ENCODE peak calls at places on chromosome 18, in nine cellular contexts. One of them, this sample, is unnamed.

GRCh38 chr18:36066001-36066400 is 1.4 kb downstream of the RPRD1A start:
- DNase-seq in cerebellar cortex: no peak
- DNase-seq in fibroblast of villous mesenchyme: peak
- DNase-seq in HS-27A: no peak
- DNase-seq in left cardiac atrium: no peak
- DNase-seq in activated CD4-positive, alpha-beta T cell treated with anti-CD3 and anti-CD28 coated beads, Interleukin-2, amount 10 ng/mL, durations not matched to agents 7 days and 5 days: no peak
- DNase-seq in MCF 10A: peak
- DNase-seq in fibroblast of lung: peak
- DNase-seq in hepatic stellate cell: peak
- DNase-seq in this sample: no peak

GRCh38 chr18:31646332-31646822 is 38.0 kb downstream of the B4GALT6 start:
- DNase-seq in cerebellar cortex: no peak
- DNase-seq in fibroblast of villous mesenchyme: no peak
- DNase-seq in HS-27A: no peak
- DNase-seq in left cardiac atrium: no peak
- DNase-seq in activated CD4-positive, alpha-beta T cell treated with anti-CD3 and anti-CD28 coated beads, Interleukin-2, amount 10 ng/mL, durations not matched to agents 7 days and 5 days: no peak
- DNase-seq in MCF 10A: no peak
- DNase-seq in fibroblast of lung: no peak
- DNase-seq in hepatic stellate cell: no peak
- DNase-seq in this sample: no peak

GRCh38 chr18:71398530-71398929 is 1109.7 kb downstream of the SOCS6 start:
- DNase-seq in cerebellar cortex: peak
- DNase-seq in fibroblast of villous mesenchyme: no peak
- DNase-seq in HS-27A: no peak
- DNase-seq in left cardiac atrium: no peak
- DNase-seq in activated CD4-positive, alpha-beta T cell treated with anti-CD3 and anti-CD28 coated beads, Interleukin-2, amount 10 ng/mL, durations not matched to agents 7 days and 5 days: no peak
- DNase-seq in MCF 10A: peak
- DNase-seq in fibroblast of lung: peak
- DNase-seq in hepatic stellate cell: no peak
- DNase-seq in this sample: no peak

GRCh38 chr18:68147728-68148127 is 567.2 kb downstream of the TMX3 start:
- DNase-seq in cerebellar cortex: no peak
- DNase-seq in fibroblast of villous mesenchyme: peak
- DNase-seq in HS-27A: no peak
- DNase-seq in left cardiac atrium: no peak
- DNase-seq in activated CD4-positive, alpha-beta T cell treated with anti-CD3 and anti-CD28 coated beads, Interleukin-2, amount 10 ng/mL, durations not matched to agents 7 days and 5 days: no peak
- DNase-seq in MCF 10A: no peak
- DNase-seq in fibroblast of lung: peak
- DNase-seq in hepatic stellate cell: no peak
- DNase-seq in this sample: no peak

GRCh38 chr18:61876899-61877298 is 15.9 kb downstream of the RNF152 start:
- DNase-seq in cerebellar cortex: no peak
- DNase-seq in fibroblast of villous mesenchyme: no peak
- DNase-seq in HS-27A: no peak
- DNase-seq in left cardiac atrium: no peak
- DNase-seq in activated CD4-positive, alpha-beta T cell treated with anti-CD3 and anti-CD28 coated beads, Interleukin-2, amount 10 ng/mL, durations not matched to agents 7 days and 5 days: no peak
- DNase-seq in MCF 10A: no peak
- DNase-seq in fibroblast of lung: no peak
- DNase-seq in hepatic stellate cell: no peak
- DNase-seq in this sample: no peak

GRCh38 chr18:29002747-29003146 is 825.8 kb upstream of the CDH2 start:
- DNase-seq in cerebellar cortex: no peak
- DNase-seq in fibroblast of villous mesenchyme: peak
- DNase-seq in HS-27A: no peak
- DNase-seq in left cardiac atrium: no peak
- DNase-seq in activated CD4-positive, alpha-beta T cell treated with anti-CD3 and anti-CD28 coated beads, Interleukin-2, amount 10 ng/mL, durations not matched to agents 7 days and 5 days: no peak
- DNase-seq in MCF 10A: no peak
- DNase-seq in fibroblast of lung: no peak
- DNase-seq in hepatic stellate cell: no peak
- DNase-seq in this sample: no peak

GRCh38 chr18:11657152-11657551 is 31.9 kb upstream of the GNAL start:
- DNase-seq in cerebellar cortex: no peak
- DNase-seq in fibroblast of villous mesenchyme: no peak
- DNase-seq in HS-27A: no peak
- DNase-seq in left cardiac atrium: no peak
- DNase-seq in activated CD4-positive, alpha-beta T cell treated with anti-CD3 and anti-CD28 coated beads, Interleukin-2, amount 10 ng/mL, durations not matched to agents 7 days and 5 days: no peak
- DNase-seq in MCF 10A: no peak
- DNase-seq in fibroblast of lung: no peak
- DNase-seq in hepatic stellate cell: no peak
- DNase-seq in this sample: no peak

GRCh38 chr18:66495844-66496243 is 108.0 kb downstream of the CDH19 start:
- DNase-seq in cerebellar cortex: peak
- DNase-seq in fibroblast of villous mesenchyme: peak
- DNase-seq in HS-27A: no peak
- DNase-seq in left cardiac atrium: peak
- DNase-seq in activated CD4-positive, alpha-beta T cell treated with anti-CD3 and anti-CD28 coated beads, Interleukin-2, amount 10 ng/mL, durations not matched to agents 7 days and 5 days: no peak
- DNase-seq in MCF 10A: peak
- DNase-seq in fibroblast of lung: peak
- DNase-seq in hepatic stellate cell: no peak
- DNase-seq in this sample: peak

GRCh38 chr18:45775726-45776125 is 49.7 kb upstream of the SIGLEC15 start:
- DNase-seq in cerebellar cortex: no peak
- DNase-seq in fibroblast of villous mesenchyme: no peak
- DNase-seq in HS-27A: no peak
- DNase-seq in left cardiac atrium: no peak
- DNase-seq in activated CD4-positive, alpha-beta T cell treated with anti-CD3 and anti-CD28 coated beads, Interleukin-2, amount 10 ng/mL, durations not matched to agents 7 days and 5 days: no peak
- DNase-seq in MCF 10A: no peak
- DNase-seq in fibroblast of lung: no peak
- DNase-seq in hepatic stellate cell: no peak
- DNase-seq in this sample: no peak

GRCh38 chr18:8277270-8277669 is 332.0 kb upstream of the RAB12 start:
- DNase-seq in cerebellar cortex: no peak
- DNase-seq in fibroblast of villous mesenchyme: peak
- DNase-seq in HS-27A: no peak
- DNase-seq in left cardiac atrium: no peak
- DNase-seq in activated CD4-positive, alpha-beta T cell treated with anti-CD3 and anti-CD28 coated beads, Interleukin-2, amount 10 ng/mL, durations not matched to agents 7 days and 5 days: no peak
- DNase-seq in MCF 10A: peak
- DNase-seq in fibroblast of lung: peak
- DNase-seq in hepatic stellate cell: no peak
- DNase-seq in this sample: no peak

GRCh38 chr18:53909668-53910067 is 314.8 kb downstream of the MBD2 start:
- DNase-seq in cerebellar cortex: no peak
- DNase-seq in fibroblast of villous mesenchyme: peak
- DNase-seq in HS-27A: peak
- DNase-seq in left cardiac atrium: no peak
- DNase-seq in activated CD4-positive, alpha-beta T cell treated with anti-CD3 and anti-CD28 coated beads, Interleukin-2, amount 10 ng/mL, durations not matched to agents 7 days and 5 days: peak
- DNase-seq in MCF 10A: peak
- DNase-seq in fibroblast of lung: no peak
- DNase-seq in hepatic stellate cell: peak
- DNase-seq in this sample: peak

GRCh38 chr18:3508576-3509559 is 58.9 kb downstream of the TGIF1 start:
- DNase-seq in cerebellar cortex: peak
- DNase-seq in fibroblast of villous mesenchyme: no peak
- DNase-seq in HS-27A: no peak
- DNase-seq in left cardiac atrium: no peak
- DNase-seq in activated CD4-positive, alpha-beta T cell treated with anti-CD3 and anti-CD28 coated beads, Interleukin-2, amount 10 ng/mL, durations not matched to agents 7 days and 5 days: no peak
- DNase-seq in MCF 10A: no peak
- DNase-seq in fibroblast of lung: peak
- DNase-seq in hepatic stellate cell: no peak
- DNase-seq in this sample: peak

GRCh38 chr18:46434629-46435028 is 222.4 kb downstream of the LOXHD1 start:
- DNase-seq in cerebellar cortex: no peak
- DNase-seq in fibroblast of villous mesenchyme: no peak
- DNase-seq in HS-27A: no peak
- DNase-seq in left cardiac atrium: no peak
- DNase-seq in activated CD4-positive, alpha-beta T cell treated with anti-CD3 and anti-CD28 coated beads, Interleukin-2, amount 10 ng/mL, durations not matched to agents 7 days and 5 days: no peak
- DNase-seq in MCF 10A: no peak
- DNase-seq in fibroblast of lung: no peak
- DNase-seq in hepatic stellate cell: no peak
- DNase-seq in this sample: no peak

GRCh38 chr18:3441290-3441689 is 8.7 kb upstream of the TGIF1 start:
- DNase-seq in cerebellar cortex: no peak
- DNase-seq in fibroblast of villous mesenchyme: no peak
- DNase-seq in HS-27A: no peak
- DNase-seq in left cardiac atrium: peak
- DNase-seq in activated CD4-positive, alpha-beta T cell treated with anti-CD3 and anti-CD28 coated beads, Interleukin-2, amount 10 ng/mL, durations not matched to agents 7 days and 5 days: no peak
- DNase-seq in MCF 10A: peak
- DNase-seq in fibroblast of lung: peak
- DNase-seq in hepatic stellate cell: no peak
- DNase-seq in this sample: no peak

GRCh38 chr18:11167778-11168177 is 18.4 kb upstream of the PIEZO2 start:
- DNase-seq in cerebellar cortex: no peak
- DNase-seq in fibroblast of villous mesenchyme: peak
- DNase-seq in HS-27A: no peak
- DNase-seq in left cardiac atrium: no peak
- DNase-seq in activated CD4-positive, alpha-beta T cell treated with anti-CD3 and anti-CD28 coated beads, Interleukin-2, amount 10 ng/mL, durations not matched to agents 7 days and 5 days: no peak
- DNase-seq in MCF 10A: no peak
- DNase-seq in fibroblast of lung: peak
- DNase-seq in hepatic stellate cell: peak
- DNase-seq in this sample: no peak

GRCh38 chr18:24983566-24983965 is 368.4 kb downstream of the ZNF521 start:
- DNase-seq in cerebellar cortex: no peak
- DNase-seq in fibroblast of villous mesenchyme: no peak
- DNase-seq in HS-27A: no peak
- DNase-seq in left cardiac atrium: no peak
- DNase-seq in activated CD4-positive, alpha-beta T cell treated with anti-CD3 and anti-CD28 coated beads, Interleukin-2, amount 10 ng/mL, durations not matched to agents 7 days and 5 days: no peak
- DNase-seq in MCF 10A: no peak
- DNase-seq in fibroblast of lung: no peak
- DNase-seq in hepatic stellate cell: no peak
- DNase-seq in this sample: no peak

GRCh38 chr18:10454800-10455550 is 540 bp downstream of the APCDD1 start:
- DNase-seq in cerebellar cortex: no peak
- DNase-seq in fibroblast of villous mesenchyme: peak
- DNase-seq in HS-27A: no peak
- DNase-seq in left cardiac atrium: no peak
- DNase-seq in activated CD4-positive, alpha-beta T cell treated with anti-CD3 and anti-CD28 coated beads, Interleukin-2, amount 10 ng/mL, durations not matched to agents 7 days and 5 days: no peak
- DNase-seq in MCF 10A: peak
- DNase-seq in fibroblast of lung: peak
- DNase-seq in hepatic stellate cell: no peak
- DNase-seq in this sample: peak

GRCh38 chr18:14999085-14999975 is 251.4 kb downstream of the ANKRD30B start:
- DNase-seq in cerebellar cortex: no peak
- DNase-seq in fibroblast of villous mesenchyme: no peak
- DNase-seq in HS-27A: no peak
- DNase-seq in left cardiac atrium: no peak
- DNase-seq in activated CD4-positive, alpha-beta T cell treated with anti-CD3 and anti-CD28 coated beads, Interleukin-2, amount 10 ng/mL, durations not matched to agents 7 days and 5 days: no peak
- DNase-seq in MCF 10A: no peak
- DNase-seq in fibroblast of lung: no peak
- DNase-seq in hepatic stellate cell: no peak
- DNase-seq in this sample: no peak

GRCh38 chr18:79610461-79611039 is 69.1 kb upstream of the CTDP1 start:
- DNase-seq in cerebellar cortex: no peak
- DNase-seq in fibroblast of villous mesenchyme: no peak
- DNase-seq in HS-27A: no peak
- DNase-seq in left cardiac atrium: peak
- DNase-seq in activated CD4-positive, alpha-beta T cell treated with anti-CD3 and anti-CD28 coated beads, Interleukin-2, amount 10 ng/mL, durations not matched to agents 7 days and 5 days: no peak
- DNase-seq in MCF 10A: no peak
- DNase-seq in fibroblast of lung: no peak
- DNase-seq in hepatic stellate cell: no peak
- DNase-seq in this sample: no peak

GRCh38 chr18:75247041-75247551 is 36.5 kb downstream of the TSHZ1 start:
- DNase-seq in cerebellar cortex: no peak
- DNase-seq in fibroblast of villous mesenchyme: peak
- DNase-seq in HS-27A: no peak
- DNase-seq in left cardiac atrium: no peak
- DNase-seq in activated CD4-positive, alpha-beta T cell treated with anti-CD3 and anti-CD28 coated beads, Interleukin-2, amount 10 ng/mL, durations not matched to agents 7 days and 5 days: peak
- DNase-seq in MCF 10A: peak
- DNase-seq in fibroblast of lung: peak
- DNase-seq in hepatic stellate cell: peak
- DNase-seq in this sample: no peak

GRCh38 chr18:34494359-34494696 is 215.8 kb upstream of the DTNA start:
- DNase-seq in cerebellar cortex: no peak
- DNase-seq in fibroblast of villous mesenchyme: no peak
- DNase-seq in HS-27A: no peak
- DNase-seq in left cardiac atrium: no peak
- DNase-seq in activated CD4-positive, alpha-beta T cell treated with anti-CD3 and anti-CD28 coated beads, Interleukin-2, amount 10 ng/mL, durations not matched to agents 7 days and 5 days: no peak
- DNase-seq in MCF 10A: no peak
- DNase-seq in fibroblast of lung: no peak
- DNase-seq in hepatic stellate cell: no peak
- DNase-seq in this sample: no peak

GRCh38 chr18:75257596-75257995 is 47.0 kb downstream of the TSHZ1 start:
- DNase-seq in cerebellar cortex: no peak
- DNase-seq in fibroblast of villous mesenchyme: no peak
- DNase-seq in HS-27A: no peak
- DNase-seq in left cardiac atrium: no peak
- DNase-seq in activated CD4-positive, alpha-beta T cell treated with anti-CD3 and anti-CD28 coated beads, Interleukin-2, amount 10 ng/mL, durations not matched to agents 7 days and 5 days: no peak
- DNase-seq in MCF 10A: no peak
- DNase-seq in fibroblast of lung: no peak
- DNase-seq in hepatic stellate cell: no peak
- DNase-seq in this sample: no peak

GRCh38 chr18:39571511-39571910 is 2005.9 kb upstream of the CELF4 start:
- DNase-seq in cerebellar cortex: peak
- DNase-seq in fibroblast of villous mesenchyme: peak
- DNase-seq in HS-27A: no peak
- DNase-seq in left cardiac atrium: no peak
- DNase-seq in activated CD4-positive, alpha-beta T cell treated with anti-CD3 and anti-CD28 coated beads, Interleukin-2, amount 10 ng/mL, durations not matched to agents 7 days and 5 days: no peak
- DNase-seq in MCF 10A: peak
- DNase-seq in fibroblast of lung: peak
- DNase-seq in hepatic stellate cell: no peak
- DNase-seq in this sample: peak

This sample was measured in epithelial cell of esophagus.